ENCODE peak calls at places on chromosomes 2 and 18, in four cellular contexts. Q is psoas muscle, C is left ventricle myocardium inferior, L is tibial artery. Y is an unnamed sample. For H3K4me1 and H3K9me3, the result is how much of the 10 kb centered on the place peaks cover.

GRCh38 chr2:137947714-137948336 is 16.4 kb upstream of the HNMT start:
- DNase-seq in C (peak), Q (peak), L (peak), Y (no peak)

GRCh38 chr2:116952254-116952653 is 862.2 kb upstream of the DDX18 start:
- DNase-seq in L (no peak), Q (no peak), C (no peak), Y (no peak)

GRCh38 chr2:50885948-50886347 is 146.0 kb downstream of the NRXN1 start:
- DNase-seq in Q (no peak), L (no peak), C (no peak), Y (no peak)

GRCh38 chr18:56738184-56738583 is 87.0 kb downstream of the WDR7 start:
- DNase-seq in Q (no peak), C (no peak), L (no peak), Y (no peak)

GRCh38 chr18:50653402-50654093 is 93.7 kb downstream of the MAPK4 start:
- DNase-seq in Q (peak), L (no peak), C (peak), Y (no peak)

GRCh38 chr2:88131201-88131998 is 3.5 kb upstream of the FABP1 start:
- DNase-seq in C (no peak), Q (no peak), L (no peak), Y (no peak)

GRCh38 chr2:69961496-69961895 is at the start of gene ASPRV1:
- DNase-seq in Q (no peak), L (no peak), C (no peak), Y (no peak)

GRCh38 chr2:45938649-45939511 is 287.4 kb downstream of the PRKCE start:
- DNase-seq in L (peak), C (peak), Q (peak), Y (peak)

GRCh38 chr18:58766164-58766563 is 94.9 kb downstream of the MALT1 start:
- DNase-seq in Q (no peak), C (no peak), L (peak), Y (peak)

GRCh38 chr2:104755026-104755856 is 98.7 kb upstream of the POU3F3 start:
- DNase-seq in Q (no peak), C (no peak), L (no peak), Y (no peak)

GRCh38 chr18:21167641-21168372 is 56.2 kb upstream of the ROCK1 start:
- DNase-seq in L (no peak), Q (no peak), C (no peak), Y (no peak)

DNA sequence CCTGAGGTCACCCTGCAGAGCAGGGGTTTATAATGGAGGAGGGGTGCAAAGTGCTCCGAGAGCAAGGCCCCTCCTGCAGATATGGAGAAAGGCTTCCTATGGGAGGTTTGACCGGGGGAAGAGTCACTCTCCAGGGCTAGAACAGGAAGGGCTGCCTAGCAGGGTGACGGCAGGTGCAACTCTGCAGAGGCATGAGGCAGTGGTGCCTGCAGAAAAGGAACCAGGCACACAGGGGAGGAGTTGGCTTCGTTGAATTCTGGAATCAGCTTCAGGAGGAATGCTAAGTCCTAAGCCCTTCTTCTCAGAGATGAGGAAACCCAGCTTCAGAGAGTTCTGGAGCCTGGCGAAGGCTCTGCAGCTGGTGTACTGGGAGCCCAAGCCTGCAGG is 17.5 kb upstream of the HPCAL1 start:
- DNase-seq in C (no peak), Q (no peak), L (no peak), Y (no peak)
- H3K4me1 ChIP-seq in C (under half), Q (under half), L (under half), Y (under half)

GRCh38 chr2:235183789-235184188 is 232.0 kb downstream of the SH3BP4 start:
- DNase-seq in L (no peak), C (no peak), Q (no peak), Y (no peak)
- H3K9me3 ChIP-seq in L (under half), C (under half), Q (under half), Y (under half)

GRCh38 chr2:6921321-6921922 is 4.2 kb downstream of the RNF144A start:
- DNase-seq in Q (no peak), C (no peak), L (no peak), Y (no peak)

GRCh38 chr2:6924918-6925194 is 7.6 kb downstream of the RNF144A start:
- DNase-seq in C (no peak), Q (no peak), L (no peak), Y (peak)

GRCh38 chr2:6922201-6922656 is 5.0 kb downstream of the RNF144A start:
- DNase-seq in Q (no peak), L (no peak), C (no peak), Y (no peak)

GRCh38 chr2:6924101-6924917 is 7.1 kb downstream of the RNF144A start:
- DNase-seq in C (no peak), L (no peak), Q (no peak), Y (no peak)

DNA sequence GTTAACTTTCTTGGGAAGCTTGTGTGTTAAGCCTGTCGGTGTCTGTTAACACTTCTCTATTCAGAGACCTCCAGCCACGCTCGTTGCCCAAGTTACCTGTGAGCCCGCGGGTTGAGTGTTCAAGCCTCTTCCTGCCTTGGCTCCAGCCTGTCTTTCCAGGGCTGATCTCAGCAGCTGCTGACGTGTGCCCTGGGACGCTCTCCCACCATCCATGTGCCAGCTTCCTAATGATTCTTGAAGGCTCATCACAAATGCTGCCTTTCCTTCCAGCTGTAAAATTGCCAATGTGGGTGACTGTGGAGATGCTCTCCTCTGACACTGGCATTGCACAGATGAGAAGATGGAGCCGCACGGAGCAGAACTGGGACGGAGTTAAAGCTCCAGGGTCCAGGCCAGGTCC is 6.1 kb downstream of the RNF144A start:
- DNase-seq in C (no peak), Q (peak), L (no peak), Y (no peak)
- H3K4me1 ChIP-seq in C (half or more), Q (half or more), L (under half), Y (under half)

GRCh38 chr2:175414872-175415487 is 233.5 kb upstream of the ATP5MC3 start:
- DNase-seq in L (peak), C (peak), Q (peak), Y (peak)
- H3K9me3 ChIP-seq in L (under half), C (under half), Q (under half), Y (under half)

DNA sequence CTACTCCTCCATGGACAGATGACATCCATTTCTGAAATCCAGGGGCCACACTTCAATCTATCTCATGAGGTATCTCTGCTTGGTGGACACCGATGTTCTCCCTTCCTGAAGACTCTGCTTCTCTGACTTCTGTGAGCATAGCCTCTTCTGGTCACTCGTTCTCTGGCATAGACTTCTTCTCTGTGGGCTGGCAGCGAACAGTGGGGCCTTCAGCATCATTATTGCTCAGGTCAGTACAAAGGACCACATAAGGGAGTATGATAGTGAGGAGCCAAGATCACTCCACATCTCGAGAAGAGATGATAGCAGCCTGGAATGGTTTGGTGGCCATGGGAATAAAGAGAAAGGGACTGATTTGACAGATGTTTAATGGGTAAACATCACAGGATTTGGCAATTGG is 8.0 kb upstream of the KCMF1 start:
- DNase-seq in L (no peak), C (no peak), Q (no peak), Y (no peak)
- H3K4me1 ChIP-seq in L (under half), C (under half), Q (under half), Y (under half)

GRCh38 chr2:13876491-13877037 is 756.0 kb upstream of the LRATD1 start:
- DNase-seq in C (no peak), Q (no peak), L (no peak), Y (no peak)
- H3K9me3 ChIP-seq in C (under half), Q (under half), L (under half), Y (under half)

GRCh38 chr2:235006461-235006860 is 54.6 kb downstream of the SH3BP4 start:
- DNase-seq in C (no peak), L (no peak), Q (peak), Y (no peak)
- H3K4me1 ChIP-seq in C (half or more), L (under half), Q (under half), Y (under half)